ENCODE peak calls at places on chromosomes 7 and 10, in four cellular contexts. O is suprapubic skin, B is GM12878, M is transverse colon. F is an unnamed sample.

GRCh38 chr7:65750511-65751344 is 122.1 kb upstream of the VKORC1L1 start:
- DNase-seq in O (peak; percentile 92), B (peak; percentile 55), M (peak; percentile 93), F (peak; percentile 91)

GRCh38 chr10:124449170-124450009 is 445 bp downstream of the NKX1-2 start:
- DNase-seq in O (no peak), B (no peak), M (no peak), F (no peak)

GRCh38 chr10:116849271-116850057 is at the start of gene ENO4:
- DNase-seq in O (peak; percentile 82), B (peak; percentile 39), M (peak; percentile 85), F (peak; percentile 56)

GRCh38 chr7:19377611-19378339 is 232.6 kb upstream of the FERD3L start:
- DNase-seq in O (no peak), B (no peak), M (no peak), F (no peak)

GRCh38 chr7:72053273-72053672 is 358.9 kb downstream of the CALN1 start:
- DNase-seq in O (no peak), B (no peak), M (no peak), F (no peak)

GRCh38 chr7:2165239-2165609 is 67.5 kb downstream of the MAD1L1 start:
- DNase-seq in O (no peak), B (no peak), M (no peak), F (peak; percentile 4)

GRCh38 chr7:51045319-51046102 is 262.8 kb upstream of the GRB10 start:
- DNase-seq in O (no peak), B (no peak), M (no peak), F (no peak)

GRCh38 chr7:70392870-70393269 is 739.1 kb upstream of the GALNT17 start:
- DNase-seq in O (no peak), B (no peak), M (no peak), F (no peak)

GRCh38 chr10:46048152-46048551 is 2.1 kb upstream of the MSMB start:
- DNase-seq in O (no peak), B (no peak), M (no peak), F (no peak)

GRCh38 chr10:48526371-48526821 is 78.5 kb downstream of the ARHGAP22 start:
- DNase-seq in O (no peak), B (no peak), M (no peak), F (no peak)

GRCh38 chr10:31940839-31941653 is 12.4 kb upstream of the ARHGAP12 start:
- DNase-seq in O (peak; percentile 80), B (no peak), M (peak; percentile 40), F (no peak)

GRCh38 chr10:31942435-31942834 is 13.8 kb upstream of the ARHGAP12 start:
- DNase-seq in O (no peak), B (no peak), M (no peak), F (no peak)

GRCh38 chr10:31942892-31943291 is 14.3 kb upstream of the ARHGAP12 start:
- DNase-seq in O (no peak), B (no peak), M (no peak), F (no peak)

GRCh38 chr10:31945392-31945791 is 16.8 kb upstream of the ARHGAP12 start:
- DNase-seq in O (no peak), B (no peak), M (no peak), F (no peak)

DNA sequence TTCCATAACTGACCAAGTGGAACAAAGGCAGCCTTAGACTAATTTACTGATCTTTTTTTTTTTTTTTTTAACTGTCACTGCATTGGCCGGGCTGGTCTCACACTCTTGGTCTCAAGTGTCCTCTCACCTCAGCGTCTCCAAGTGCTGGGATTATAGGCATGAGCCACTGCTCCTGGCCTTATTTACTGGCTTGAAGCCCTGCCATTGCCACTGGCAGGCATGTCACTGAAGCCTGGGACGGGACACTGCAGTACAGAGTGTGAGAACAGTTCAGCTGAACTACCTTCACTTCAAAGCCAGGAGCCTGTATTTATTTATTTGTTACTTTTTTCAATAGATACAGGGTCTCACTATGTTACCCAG is 15.4 kb upstream of the ARHGAP12 start:
- DNase-seq in O (no peak), B (no peak), M (no peak), F (no peak)
- TF ChIP-seq POLR2A in O (no peak), B (no peak), M (no peak), F (no peak)

GRCh38 chr10:13842119-13842518 is 255.4 kb downstream of the PRPF18 start:
- DNase-seq in O (peak; percentile 9), B (no peak), M (no peak), F (no peak)

GRCh38 chr10:13848530-13849425 is 262.0 kb downstream of the PRPF18 start:
- DNase-seq in O (peak; percentile 24), B (no peak), M (no peak), F (no peak)

GRCh38 chr10:13845897-13846296 is 259.1 kb downstream of the PRPF18 start:
- DNase-seq in O (no peak), B (no peak), M (no peak), F (no peak)

GRCh38 chr10:13847201-13847631 is 260.5 kb downstream of the PRPF18 start:
- DNase-seq in O (peak; percentile 33), B (no peak), M (no peak), F (no peak)

GRCh38 chr10:13844651-13845050 is 257.9 kb downstream of the PRPF18 start:
- DNase-seq in O (no peak), B (no peak), M (no peak), F (no peak)
- H3K4me1 ChIP-seq in O (peaks cover 6% of the 10 kb centered on the region), B (no peaks in the 10 kb centered on the region), M (peaks cover 10% of the 10 kb centered on the region), F (peaks cover 20% of the 10 kb centered on the region)

GRCh38 chr10:99531026-99531695 is 1.6 kb upstream of the NKX2-3 start:
- DNase-seq in O (no peak), B (no peak), M (peak; percentile 18), F (no peak)
- H3K27ac ChIP-seq in O (no peak overlapping the region), B (no peak overlapping the region), M (peak overlapping the region; percentile 89), F (no peak overlapping the region)

DNA sequence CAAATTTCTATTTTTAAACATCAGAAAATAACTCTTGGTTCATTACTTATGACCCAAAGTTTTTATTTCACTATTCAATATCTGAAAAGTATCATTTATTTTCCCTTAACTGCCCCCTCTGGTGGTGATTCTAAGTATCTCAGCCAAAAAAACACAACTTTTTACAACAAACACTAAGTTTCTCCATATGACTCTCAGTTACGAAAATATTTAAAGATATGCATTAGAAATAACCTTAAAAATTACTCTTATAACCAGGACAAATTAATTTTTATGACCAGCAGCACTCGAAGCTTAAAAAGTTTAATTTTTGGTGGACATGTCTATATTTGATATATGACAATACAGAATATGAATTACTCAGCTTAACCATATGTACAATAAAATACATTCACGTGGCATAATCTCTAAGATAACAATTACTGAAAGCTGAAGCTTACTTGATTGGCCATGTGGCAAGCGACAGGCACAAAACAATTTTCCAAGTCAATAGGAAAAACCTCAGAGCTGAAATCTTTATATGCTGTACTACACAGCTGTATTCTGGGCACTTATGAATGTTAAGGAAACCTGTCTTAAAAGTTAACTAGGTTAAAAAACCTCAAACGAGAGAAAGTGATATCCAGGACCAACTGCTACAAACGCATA is 2.3 kb downstream of the HNRNPA2B1 start:
- DNase-seq in O (no peak), B (no peak), M (no peak), F (no peak)
- TF ChIP-seq POLR2A in O (no peak), B (no peak), M (no peak), F (no peak)

GRCh38 chr10:79400567-79401004 is 44.8 kb downstream of the ZCCHC24 start:
- DNase-seq in O (no peak), B (no peak), M (peak; percentile 49), F (peak; percentile 77)
- H3K4me1 ChIP-seq in O (peaks cover 92% of the 10 kb centered on the region), B (no peaks in the 10 kb centered on the region), M (peaks cover 85% of the 10 kb centered on the region), F (peaks cover 39% of the 10 kb centered on the region)

DNA sequence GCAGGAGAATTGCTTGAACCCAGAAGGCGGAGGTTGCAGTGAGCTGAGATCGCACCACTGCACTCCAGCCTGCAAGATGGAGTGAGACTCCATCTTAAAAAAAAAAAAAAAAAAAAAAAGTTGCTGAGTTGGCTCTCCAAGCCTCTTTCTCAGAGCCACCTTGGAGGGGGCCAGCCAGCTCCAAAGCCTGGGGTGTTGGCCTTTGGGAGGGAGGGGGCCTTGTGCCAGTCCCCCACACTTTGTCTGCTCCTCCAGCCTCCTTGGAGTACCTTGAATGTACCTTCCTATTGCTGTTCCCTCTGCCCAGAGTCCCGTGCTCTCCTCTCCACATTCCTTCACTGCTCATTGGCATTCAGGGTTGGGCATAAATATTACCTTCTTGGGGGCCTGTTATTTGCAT is 62.4 kb downstream of the GRK5 start:
- DNase-seq in O (no peak), B (no peak), M (no peak), F (peak; percentile 17)
- H3K27ac ChIP-seq in O (peak overlapping the region; percentile 34), B (peak overlapping the region; percentile 88), M (peak overlapping the region; percentile 68), F (peak overlapping the region; percentile 84)

DNA sequence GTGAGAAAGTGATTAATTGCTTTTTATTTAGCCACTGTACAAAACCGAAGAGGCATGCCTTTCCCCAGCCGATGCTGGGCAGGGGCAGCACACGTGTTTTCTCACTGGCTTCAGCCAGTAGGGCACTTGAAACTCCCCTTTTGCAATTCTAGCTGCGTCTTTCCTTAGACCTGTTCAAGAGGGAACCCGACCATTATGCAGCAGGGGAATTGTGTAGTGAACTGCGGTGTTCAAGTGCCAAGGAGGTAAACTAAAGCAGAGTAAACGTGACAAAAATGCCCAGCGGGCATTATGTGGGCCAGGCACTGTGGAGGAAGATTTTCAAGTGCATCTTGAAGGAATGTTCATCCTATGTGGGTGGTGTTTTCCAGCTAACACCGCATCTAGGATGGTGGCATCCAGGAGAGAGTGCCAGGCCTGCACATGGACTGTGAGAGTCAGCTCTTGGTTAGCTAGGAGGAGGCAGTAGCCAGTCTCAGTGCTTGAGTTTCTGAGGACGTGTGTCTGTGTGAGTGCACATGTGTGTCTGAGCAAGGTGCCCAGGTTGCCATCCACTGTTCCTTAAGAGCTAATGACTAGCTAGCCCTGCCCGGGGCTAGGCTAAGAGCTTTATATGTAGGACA is 3.3 kb downstream of the WIPF3 start:
- DNase-seq in O (no peak), B (no peak), M (no peak), F (no peak)
- TF ChIP-seq POLR2A in O (no peak), B (no peak), M (no peak), F (no peak)

DNA sequence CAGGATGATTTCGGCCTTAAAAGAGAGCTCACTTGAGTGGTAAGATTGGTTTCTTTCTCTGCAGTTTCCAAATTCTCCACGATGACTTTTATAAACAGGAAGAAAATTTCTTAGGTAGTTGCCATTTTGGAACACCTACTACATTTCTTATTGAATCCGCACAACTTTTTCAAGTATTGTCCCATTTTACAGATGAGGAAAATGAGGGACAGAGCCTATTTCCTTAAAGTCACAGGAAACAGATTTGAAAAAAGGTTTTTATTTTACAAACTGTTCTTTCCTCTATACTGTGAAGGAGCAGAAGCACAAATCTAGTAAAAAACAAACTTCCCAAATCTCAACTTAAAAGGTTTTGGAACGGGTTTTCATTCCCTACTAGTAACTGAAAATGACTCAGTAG is 2.7 kb downstream of the YWHAG start:
- DNase-seq in O (no peak), B (no peak), M (no peak), F (no peak)
- H3K4me1 ChIP-seq in O (peaks cover 52% of the 10 kb centered on the region), B (peaks cover 9% of the 10 kb centered on the region), M (peaks cover 54% of the 10 kb centered on the region), F (peaks cover 74% of the 10 kb centered on the region)

DNA sequence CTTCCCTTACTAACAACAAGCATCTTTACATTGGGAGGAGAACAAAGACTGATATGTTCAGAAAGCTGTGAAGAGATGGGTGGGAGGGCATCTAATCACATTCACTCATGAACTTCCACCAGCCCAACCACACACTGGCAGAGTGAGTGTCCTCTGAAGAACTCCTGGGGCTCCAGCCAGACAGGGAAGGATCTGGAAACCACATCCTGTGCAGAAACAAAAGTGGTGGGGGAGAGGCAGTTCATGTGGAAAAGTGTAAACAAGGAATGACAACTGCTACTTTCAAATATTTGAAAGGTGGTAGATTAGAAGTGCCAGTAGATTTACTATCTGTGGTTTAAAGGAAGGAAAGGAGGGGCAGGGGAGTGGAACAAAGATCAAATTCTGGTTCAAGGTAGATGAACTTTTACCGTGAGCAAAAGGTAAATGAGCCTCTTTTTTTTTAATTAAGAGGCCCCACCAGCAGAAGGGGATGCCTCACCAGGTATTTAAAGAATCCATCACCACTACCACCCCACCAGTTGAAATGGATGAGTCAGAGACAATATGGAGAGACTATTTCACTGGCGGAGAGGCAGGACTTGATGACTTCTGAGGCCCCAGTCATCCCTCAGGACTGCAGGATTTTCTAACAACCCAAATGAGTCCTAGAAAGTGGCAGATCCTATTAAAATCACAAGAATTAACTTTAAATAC is 34.5 kb downstream of the GOT1 start:
- DNase-seq in O (no peak), B (no peak), M (no peak), F (no peak)
- H3K27ac ChIP-seq in O (no peak overlapping the region), B (no peak overlapping the region), M (no peak overlapping the region), F (no peak overlapping the region)